ENCODE peak calls at places on chromosomes 12 and 14, in five cellular contexts. One of them, this sample, is unnamed.

GRCh38 chr12:39830862-39831520 is 211.4 kb upstream of the ABCD2 start:
- DNase-seq in HepG2: no peak
- DNase-seq in lower leg skin: no peak
- DNase-seq in ovary: no peak
- DNase-seq in uterus: no peak
- DNase-seq in this sample: no peak

GRCh38 chr14:51079085-51079484 is 15.8 kb downstream of the TRIM9 start:
- DNase-seq in ovary: no peak
- DNase-seq in HepG2: no peak
- DNase-seq in uterus: no peak
- DNase-seq in lower leg skin: no peak
- DNase-seq in this sample: no peak

GRCh38 chr12:115172521-115172920 is 488.5 kb upstream of the TBX3 start:
- DNase-seq in HepG2: no peak
- DNase-seq in ovary: no peak
- DNase-seq in uterus: no peak
- DNase-seq in lower leg skin: no peak
- DNase-seq in this sample: no peak

GRCh38 chr14:65658202-65658601 is 245.7 kb downstream of the FUT8 start:
- DNase-seq in HepG2: no peak
- DNase-seq in ovary: no peak
- DNase-seq in uterus: no peak
- DNase-seq in lower leg skin: no peak
- DNase-seq in this sample: no peak

GRCh38 chr12:60123443-60124000 is 527.7 kb downstream of the SLC16A7 start:
- DNase-seq in lower leg skin: no peak
- DNase-seq in uterus: no peak
- DNase-seq in ovary: no peak
- DNase-seq in HepG2: no peak
- DNase-seq in this sample: no peak

GRCh38 chr14:76346391-76347160 is 29.4 kb upstream of the ESRRB start:
- DNase-seq in HepG2: peak
- DNase-seq in uterus: no peak
- DNase-seq in lower leg skin: no peak
- DNase-seq in ovary: no peak
- DNase-seq in this sample: no peak

GRCh38 chr12:53381739-53382630 is 2.0 kb downstream of the SP1 start:
- DNase-seq in uterus: peak
- DNase-seq in HepG2: peak
- DNase-seq in lower leg skin: peak
- DNase-seq in ovary: peak
- DNase-seq in this sample: peak

GRCh38 chr14:69586420-69586819 is 11.7 kb upstream of the CCDC177 start:
- DNase-seq in ovary: no peak
- DNase-seq in lower leg skin: no peak
- DNase-seq in HepG2: no peak
- DNase-seq in uterus: no peak
- DNase-seq in this sample: no peak

GRCh38 chr14:94770251-94770749 is 387 bp upstream of the GSC start:
- DNase-seq in ovary: no peak
- DNase-seq in lower leg skin: no peak
- DNase-seq in uterus: no peak
- DNase-seq in HepG2: no peak
- DNase-seq in this sample: no peak

GRCh38 chr12:118033902-118034301 is 17.4 kb downstream of the RFC5 start:
- DNase-seq in ovary: no peak
- DNase-seq in lower leg skin: no peak
- DNase-seq in HepG2: no peak
- DNase-seq in uterus: no peak
- DNase-seq in this sample: no peak

GRCh38 chr12:118032188-118032587 is 15.7 kb downstream of the RFC5 start:
- DNase-seq in lower leg skin: no peak
- DNase-seq in ovary: no peak
- DNase-seq in HepG2: no peak
- DNase-seq in uterus: no peak
- DNase-seq in this sample: no peak

GRCh38 chr12:118025168-118025567 is 8.7 kb downstream of the RFC5 start:
- DNase-seq in uterus: no peak
- DNase-seq in ovary: no peak
- DNase-seq in lower leg skin: no peak
- DNase-seq in HepG2: no peak
- DNase-seq in this sample: peak

GRCh38 chr12:118033331-118033730 is 16.8 kb downstream of the RFC5 start:
- DNase-seq in lower leg skin: no peak
- DNase-seq in HepG2: no peak
- DNase-seq in ovary: no peak
- DNase-seq in uterus: no peak
- DNase-seq in this sample: no peak

GRCh38 chr12:118029166-118029565 is 12.7 kb downstream of the RFC5 start:
- DNase-seq in lower leg skin: no peak
- DNase-seq in HepG2: no peak
- DNase-seq in uterus: no peak
- DNase-seq in ovary: no peak
- DNase-seq in this sample: no peak
- TF ChIP-seq POLR2A in lower leg skin: no peak
- TF ChIP-seq POLR2A in HepG2: no peak
- TF ChIP-seq POLR2A in uterus: no peak
- TF ChIP-seq POLR2A in ovary: no peak
- TF ChIP-seq POLR2A in this sample: no peak

DNA sequence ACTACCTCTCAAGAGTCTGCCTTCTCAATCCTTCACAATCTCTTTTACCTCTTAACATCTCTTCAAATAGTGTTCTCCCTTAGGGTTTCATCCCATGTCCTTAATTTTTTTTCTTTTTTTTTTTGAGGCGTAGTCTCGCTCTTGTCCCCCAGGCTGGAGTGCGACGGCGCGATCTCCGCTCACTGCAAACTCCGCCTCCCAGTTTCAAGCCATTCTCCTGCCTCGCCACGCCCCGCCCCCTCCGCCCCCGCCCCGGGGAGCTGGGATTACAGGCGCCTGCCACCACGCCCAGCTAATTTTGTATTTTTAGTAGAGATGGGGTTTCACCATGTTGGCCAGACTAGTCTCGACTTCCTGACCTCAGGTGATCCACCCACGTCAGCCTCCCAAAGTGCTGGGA is 7.0 kb upstream of the BCAT1 start:
- DNase-seq in lower leg skin: no peak
- DNase-seq in HepG2: no peak
- DNase-seq in uterus: no peak
- DNase-seq in ovary: no peak
- DNase-seq in this sample: peak
- TF ChIP-seq POLR2A in lower leg skin: no peak
- TF ChIP-seq POLR2A in HepG2: no peak
- TF ChIP-seq POLR2A in uterus: no peak
- TF ChIP-seq POLR2A in ovary: no peak
- TF ChIP-seq POLR2A in this sample: no peak

DNA sequence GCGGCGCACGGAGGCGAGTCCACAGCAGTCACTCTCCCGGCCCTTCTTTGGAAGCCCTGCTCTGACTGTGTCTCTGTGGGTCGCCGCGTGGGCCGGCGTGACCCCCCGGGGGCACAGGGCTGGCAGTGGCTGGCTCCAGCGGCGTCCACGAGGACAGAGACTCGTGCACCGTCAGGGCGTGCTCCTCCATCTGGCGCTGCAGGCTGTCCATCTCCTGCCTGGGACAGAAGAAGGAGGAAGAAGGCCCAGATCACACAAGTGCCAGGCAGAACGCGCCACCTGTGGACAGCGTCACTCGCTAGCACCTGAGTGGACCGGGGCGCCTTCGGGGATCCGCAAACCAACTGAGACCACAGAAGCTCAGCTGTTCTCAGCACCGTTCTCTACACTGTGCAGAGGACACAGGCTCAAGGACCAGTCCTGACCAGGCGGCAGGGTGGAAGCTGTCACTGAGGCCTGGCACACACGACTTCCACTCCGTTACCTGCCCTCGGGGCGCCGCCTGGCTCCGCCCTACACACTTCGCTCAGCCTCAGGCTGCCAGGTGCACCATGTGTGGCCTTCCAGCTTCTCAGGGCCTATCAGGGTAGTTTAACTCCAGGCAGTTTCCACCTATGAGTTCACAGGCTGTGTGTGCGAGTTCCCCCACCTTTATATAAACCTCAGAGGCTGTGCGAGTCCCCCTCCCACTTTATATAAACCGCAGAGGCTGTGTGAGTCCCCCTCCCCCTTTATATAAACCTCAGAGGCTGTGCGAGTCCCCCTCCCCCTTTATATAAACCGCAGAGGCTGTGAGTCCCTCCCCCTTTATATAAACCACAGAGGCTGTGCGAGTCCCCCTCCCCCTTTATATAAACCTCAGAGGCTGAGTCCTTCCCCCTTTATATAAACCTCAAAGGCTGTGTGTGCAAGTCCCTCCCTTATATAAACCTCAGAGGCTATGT is 11.7 kb upstream of the ANKLE2 start:
- DNase-seq in uterus: no peak
- DNase-seq in HepG2: no peak
- DNase-seq in lower leg skin: no peak
- DNase-seq in ovary: no peak
- DNase-seq in this sample: no peak
- TF ChIP-seq POLR2A in uterus: no peak
- TF ChIP-seq POLR2A in HepG2: no peak
- TF ChIP-seq POLR2A in lower leg skin: no peak
- TF ChIP-seq POLR2A in ovary: no peak
- TF ChIP-seq POLR2A in this sample: no peak

GRCh38 chr12:46005151-46005797 is 14.9 kb upstream of the SCAF11 start:
- DNase-seq in lower leg skin: no peak
- DNase-seq in HepG2: no peak
- DNase-seq in uterus: no peak
- DNase-seq in ovary: no peak
- DNase-seq in this sample: no peak
- TF ChIP-seq POLR2A in lower leg skin: no peak
- TF ChIP-seq POLR2A in HepG2: no peak
- TF ChIP-seq POLR2A in uterus: no peak
- TF ChIP-seq POLR2A in ovary: no peak
- TF ChIP-seq POLR2A in this sample: no peak